ENCODE peak calls at places on chromosomes 6 and 20, in ten cellular contexts. O is cardiac muscle cell, M is gastrocnemius medialis, U is dorsolateral prefrontal cortex, Z is fibroblast of the aortic adventitia, D is left lung, J is epithelial cell of esophagus, B is AG04450, T is heart left ventricle, R is MM.1S. X is an unnamed sample.

GRCh38 chr6:21538186-21538798 is 55.3 kb upstream of the SOX4 start:
- DNase-seq in O (no peak), M (no peak), U (no peak), Z (peak; percentile 11), D (no peak), J (peak; percentile 52), B (no peak), T (no peak), R (no peak), X (no peak)

GRCh38 chr6:163965426-163966348 is 551.2 kb downstream of the QKI start:
- DNase-seq in O (peak; percentile 55), M (peak; percentile 75), U (no peak), Z (no peak), D (no peak), J (no peak), B (no peak), T (peak; percentile 74), R (no peak), X (no peak)

GRCh38 chr20:22821081-22821480 is 214.0 kb upstream of the SSTR4 start:
- DNase-seq in O (peak; percentile 46), M (no peak), U (no peak), Z (no peak), D (no peak), J (no peak), B (no peak), T (no peak), R (no peak), X (no peak)

GRCh38 chr20:23049201-23049932 is at the start of gene THBD:
- DNase-seq in O (peak; percentile 46), M (peak; percentile 74), U (no peak), Z (peak; percentile 78), D (peak; percentile 96), J (peak; percentile 91), B (no peak), T (peak; percentile 87), R (no peak), X (no peak)

GRCh38 chr6:41066867-41067304 is 5.3 kb downstream of the OARD1 start:
- DNase-seq in O (peak; percentile 81), M (peak; percentile 52), U (peak; percentile 81), Z (peak; percentile 91), D (no peak), J (peak; percentile 86), B (peak; percentile 73), T (peak; percentile 73), R (peak; percentile 58), X (peak; percentile 85)

GRCh38 chr6:139623382-139623781 is 248.9 kb upstream of the CITED2 start:
- DNase-seq in O (no peak), M (no peak), U (no peak), Z (no peak), D (no peak), J (no peak), B (no peak), T (no peak), R (no peak), X (no peak)

GRCh38 chr6:113464959-113465358 is 392.2 kb upstream of the MARCKS start:
- DNase-seq in O (no peak), M (no peak), U (no peak), Z (peak; percentile 74), D (no peak), J (peak; percentile 87), B (no peak), T (no peak), R (no peak), X (no peak)

GRCh38 chr6:56954389-56955170 is at the start of gene BEND6:
- DNase-seq in O (peak; percentile 62), M (no peak), U (peak; percentile 69), Z (peak; percentile 78), D (peak; percentile 84), J (peak; percentile 72), B (peak; percentile 62), T (peak; percentile 49), R (peak; percentile 61), X (peak; percentile 71)

GRCh38 chr6:35287671-35288396 is 9.8 kb upstream of the DEF6 start:
- DNase-seq in O (no peak), M (no peak), U (no peak), Z (peak; percentile 42), D (no peak), J (peak; percentile 29), B (peak; percentile 71), T (no peak), R (no peak), X (no peak)

GRCh38 chr6:95548188-95548837 is 29.0 kb upstream of the MANEA start:
- DNase-seq in O (no peak), M (no peak), U (no peak), Z (no peak), D (no peak), J (no peak), B (no peak), T (no peak), R (no peak), X (no peak)

GRCh38 chr6:170287371-170287876 is 3.5 kb downstream of the DLL1 start:
- DNase-seq in O (no peak), M (no peak), U (no peak), Z (no peak), D (no peak), J (no peak), B (no peak), T (no peak), R (no peak), X (no peak)

GRCh38 chr6:129744201-129744879 is 34.4 kb upstream of the ARHGAP18 start:
- DNase-seq in O (no peak), M (peak; percentile 38), U (no peak), Z (peak; percentile 89), D (no peak), J (peak; percentile 65), B (peak; percentile 73), T (no peak), R (no peak), X (no peak)

GRCh38 chr20:5843054-5843731 is 93.0 kb downstream of the SHLD1 start:
- DNase-seq in O (no peak), M (no peak), U (no peak), Z (no peak), D (no peak), J (no peak), B (no peak), T (no peak), R (no peak), X (no peak)

GRCh38 chr6:162177733-162178132 is 549.8 kb downstream of the PRKN start:
- DNase-seq in O (peak; percentile 59), M (no peak), U (peak; percentile 60), Z (no peak), D (no peak), J (no peak), B (no peak), T (peak; percentile 39), R (no peak), X (no peak)

GRCh38 chr6:33168624-33169023 is 23.6 kb downstream of the COL11A2 start:
- DNase-seq in O (no peak), M (no peak), U (no peak), Z (no peak), D (no peak), J (no peak), B (no peak), T (no peak), R (no peak), X (no peak)

GRCh38 chr6:5135783-5136376 is 50.7 kb downstream of the PPP1R3G start:
- DNase-seq in O (no peak), M (no peak), U (no peak), Z (no peak), D (no peak), J (peak; percentile 45), B (no peak), T (no peak), R (peak; percentile 28), X (no peak)

GRCh38 chr6:53837875-53838806 is 43.3 kb downstream of the LRRC1 start:
- DNase-seq in O (no peak), M (no peak), U (peak; percentile 78), Z (peak; percentile 7), D (no peak), J (no peak), B (no peak), T (no peak), R (no peak), X (no peak)

GRCh38 chr6:31308050-31308844 is 36.4 kb upstream of the HLA-C start:
- DNase-seq in O (no peak), M (no peak), U (no peak), Z (no peak), D (peak; percentile 90), J (peak; percentile 41), B (no peak), T (peak; percentile 39), R (peak; percentile 67), X (peak; percentile 91)
- H3K4me3 ChIP-seq in O (no peak overlapping the region), M (peak overlapping the region; percentile 43), U (no peak overlapping the region), Z (no peak overlapping the region), D (peak overlapping the region; percentile 54), J (no peak overlapping the region), B (no peak overlapping the region), T (peak overlapping the region; percentile 40), R (peak overlapping the region; percentile 52), X (peak overlapping the region; percentile 42)

DNA sequence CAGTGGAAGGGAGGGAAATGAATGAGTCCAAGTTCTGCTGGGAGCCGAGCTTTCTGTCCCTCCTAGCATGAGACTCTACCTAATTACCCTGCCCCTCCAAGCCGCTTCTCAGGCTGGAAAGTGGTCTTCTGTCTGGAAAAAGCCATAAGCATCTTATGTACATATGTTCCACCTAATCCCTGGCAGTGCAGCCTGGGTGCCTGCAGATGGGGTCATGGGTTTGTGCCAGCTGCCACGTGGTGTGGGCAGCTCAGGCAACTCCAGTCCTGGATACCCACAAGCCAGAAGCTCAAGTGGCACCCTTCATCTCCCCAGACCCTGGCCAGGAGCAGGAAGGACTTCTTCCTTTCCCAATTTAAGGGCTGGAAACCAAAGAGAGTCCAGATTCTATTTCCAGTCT is 253.1 kb downstream of the LY86 start:
- DNase-seq in O (no peak), M (no peak), U (no peak), Z (no peak), D (no peak), J (no peak), B (no peak), T (no peak), R (no peak), X (peak; percentile 45)
- TF ChIP-seq CTCF in O (no peak), M (no peak), U (no peak), Z (no peak), D (no peak), J (no peak), B (no peak), T (no peak), R (no peak), X (no peak)

GRCh38 chr6:127120109-127120786 is 1.8 kb downstream of the RSPO3 start:
- DNase-seq in O (no peak), M (no peak), U (no peak), Z (no peak), D (peak; percentile 70), J (no peak), B (no peak), T (no peak), R (no peak), X (peak; percentile 72)
- H3K4me3 ChIP-seq in O (peak overlapping the region; percentile 79), M (peak overlapping the region; percentile 72), U (peak overlapping the region; percentile 49), Z (peak overlapping the region; percentile 69), D (peak overlapping the region; percentile 44), J (no peak overlapping the region), B (no peak overlapping the region), T (peak overlapping the region; percentile 43), R (peak overlapping the region; percentile 74), X (no peak overlapping the region)

DNA sequence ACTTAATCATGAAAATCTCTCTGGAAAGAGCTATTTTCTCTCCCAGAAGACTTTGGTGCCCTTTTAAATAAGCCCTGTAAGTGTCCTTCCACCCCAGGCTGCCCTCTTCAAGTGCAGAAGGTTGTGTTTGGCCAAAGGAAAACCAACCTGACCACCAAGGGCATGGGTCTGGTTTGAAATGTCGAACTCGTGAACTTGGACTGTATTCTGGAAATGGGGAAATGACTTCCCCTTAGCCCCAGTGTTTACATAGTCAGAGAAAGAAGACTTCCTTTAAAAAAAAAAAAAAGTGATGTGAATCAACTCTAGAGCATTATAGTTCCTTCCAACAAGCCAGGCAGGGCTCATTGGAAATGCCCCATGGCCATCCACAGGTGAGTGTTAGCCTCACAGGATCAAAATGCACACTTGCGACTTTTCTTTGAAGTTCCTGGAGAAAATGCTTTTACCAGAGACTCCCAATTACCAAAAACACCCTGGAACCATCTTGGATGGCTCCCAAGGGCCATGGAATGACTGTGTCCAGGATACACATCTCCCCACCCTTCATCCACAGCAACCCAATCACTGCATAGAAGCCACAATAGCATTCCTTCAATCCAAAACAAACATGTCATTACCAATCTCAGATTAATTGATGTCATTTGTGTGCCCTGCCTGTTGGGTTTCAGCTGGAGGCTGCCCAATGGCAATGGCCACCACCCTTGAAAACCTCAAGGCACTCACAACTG is 133.8 kb downstream of the CLIC5 start:
- DNase-seq in O (no peak), M (no peak), U (no peak), Z (no peak), D (no peak), J (no peak), B (no peak), T (no peak), R (no peak), X (no peak)
- TF ChIP-seq CTCF in O (no peak), M (no peak), U (no peak), Z (no peak), D (no peak), J (no peak), B (no peak), T (no peak), R (no peak), X (no peak)

X was measured in pancreas.